ENCODE peak calls at places on chromosomes 13 and 19, in four cellular contexts. One of them, this sample, is unnamed.
A peak's percentile ranks its signal among the peaks of the same experiment; 100 is the strongest.

GRCh38 chr19:56015756-56016155 is 29.2 kb downstream of the NLRP5 start:
- DNase-seq in activated CD4-positive, alpha-beta T cell treated with anti-CD3 and anti-CD28 coated beads for 24 hours: no peak
- DNase-seq in AG09309: no peak
- DNase-seq in mesenteric fat pad: no peak
- DNase-seq in this sample: no peak

GRCh38 chr13:113093580-113094409 is 11.8 kb upstream of the F7 start:
- DNase-seq in activated CD4-positive, alpha-beta T cell treated with anti-CD3 and anti-CD28 coated beads for 24 hours: no peak
- DNase-seq in AG09309: no peak
- DNase-seq in mesenteric fat pad: no peak
- DNase-seq in this sample: no peak

GRCh38 chr13:34411881-34412280 is 530.2 kb upstream of the NBEA start:
- DNase-seq in activated CD4-positive, alpha-beta T cell treated with anti-CD3 and anti-CD28 coated beads for 24 hours: no peak
- DNase-seq in AG09309: no peak
- DNase-seq in mesenteric fat pad: no peak
- DNase-seq in this sample: no peak

GRCh38 chr19:9431475-9431874 is 3.9 kb downstream of the ZNF266 start:
- DNase-seq in activated CD4-positive, alpha-beta T cell treated with anti-CD3 and anti-CD28 coated beads for 24 hours: peak; percentile 28
- DNase-seq in AG09309: no peak
- DNase-seq in mesenteric fat pad: no peak
- DNase-seq in this sample: peak; percentile 33

GRCh38 chr19:31946491-31946890 is 398.9 kb upstream of the ZNF507 start:
- DNase-seq in activated CD4-positive, alpha-beta T cell treated with anti-CD3 and anti-CD28 coated beads for 24 hours: no peak
- DNase-seq in AG09309: no peak
- DNase-seq in mesenteric fat pad: no peak
- DNase-seq in this sample: peak; percentile 22

GRCh38 chr13:67023088-67023893 is 206.8 kb downstream of the PCDH9 start:
- DNase-seq in activated CD4-positive, alpha-beta T cell treated with anti-CD3 and anti-CD28 coated beads for 24 hours: no peak
- DNase-seq in AG09309: peak; percentile 27
- DNase-seq in mesenteric fat pad: no peak
- DNase-seq in this sample: no peak

GRCh38 chr13:66759919-66760318 is 470.2 kb downstream of the PCDH9 start:
- DNase-seq in activated CD4-positive, alpha-beta T cell treated with anti-CD3 and anti-CD28 coated beads for 24 hours: no peak
- DNase-seq in AG09309: no peak
- DNase-seq in mesenteric fat pad: no peak
- DNase-seq in this sample: no peak

GRCh38 chr19:5466072-5466471 is 10.9 kb downstream of the ZNRF4 start:
- DNase-seq in activated CD4-positive, alpha-beta T cell treated with anti-CD3 and anti-CD28 coated beads for 24 hours: no peak
- DNase-seq in AG09309: no peak
- DNase-seq in mesenteric fat pad: no peak
- DNase-seq in this sample: peak; percentile 30

GRCh38 chr13:39599842-39600241 is 3.2 kb downstream of the LHFPL6 start:
- DNase-seq in activated CD4-positive, alpha-beta T cell treated with anti-CD3 and anti-CD28 coated beads for 24 hours: no peak
- DNase-seq in AG09309: peak; percentile 38
- DNase-seq in mesenteric fat pad: no peak
- DNase-seq in this sample: no peak

GRCh38 chr13:49044849-49045248 is 69.1 kb downstream of the FNDC3A start:
- DNase-seq in activated CD4-positive, alpha-beta T cell treated with anti-CD3 and anti-CD28 coated beads for 24 hours: no peak
- DNase-seq in AG09309: no peak
- DNase-seq in mesenteric fat pad: no peak
- DNase-seq in this sample: no peak

GRCh38 chr19:14530505-14530904 is 1.1 kb downstream of the TECR start:
- DNase-seq in activated CD4-positive, alpha-beta T cell treated with anti-CD3 and anti-CD28 coated beads for 24 hours: no peak
- DNase-seq in AG09309: no peak
- DNase-seq in mesenteric fat pad: no peak
- DNase-seq in this sample: no peak